ENCODE peak calls at places on chromosomes 13 and 19, in five cellular contexts. H is colonic mucosa, G is OCI-LY7, Z is mucosa of descending colon, J is pancreas. O is an unnamed sample.

GRCh38 chr13:31885994-31886393 is 145.6 kb upstream of the FRY start:
- DNase-seq in H (no peak), Z (no peak), G (no peak), J (no peak), O (no peak)

GRCh38 chr13:105341758-105342157 is 1193.7 kb downstream of the EFNB2 start:
- DNase-seq in J (no peak), G (no peak), Z (no peak), H (no peak), O (no peak)

GRCh38 chr13:32117696-32118095 is 86.1 kb downstream of the FRY start:
- DNase-seq in Z (no peak), H (no peak), G (no peak), J (peak; percentile 80), O (no peak)

GRCh38 chr13:98500963-98501421 is 75.9 kb downstream of the STK24 start:
- DNase-seq in G (no peak), J (no peak), H (no peak), Z (no peak), O (no peak)

GRCh38 chr19:33464733-33465115 is 56.9 kb downstream of the PEPD start:
- DNase-seq in H (no peak), G (no peak), Z (no peak), J (no peak), O (no peak)

GRCh38 chr19:597406-598315 is 8.0 kb downstream of the HCN2 start:
- DNase-seq in Z (no peak), H (no peak), J (no peak), G (no peak), O (peak; percentile 40)

GRCh38 chr13:101493541-101493940 is 41.1 kb downstream of the ITGBL1 start:
- DNase-seq in J (no peak), Z (no peak), G (no peak), H (no peak), O (no peak)

GRCh38 chr13:51814825-51815650 is 11.1 kb upstream of the DHRS12 start:
- DNase-seq in H (peak; percentile 79), Z (peak; percentile 60), J (peak; percentile 60), G (peak; percentile 90), O (peak; percentile 72)

GRCh38 chr13:46531953-46532352 is 21.0 kb upstream of the LRCH1 start:
- DNase-seq in G (no peak), Z (no peak), J (no peak), H (no peak), O (no peak)

GRCh38 chr19:33238750-33239149 is 13.1 kb upstream of the SLC7A10 start:
- DNase-seq in H (no peak), Z (no peak), G (no peak), J (no peak), O (no peak)

GRCh38 chr13:104315606-104316005 is 1249.4 kb upstream of the SLC10A2 start:
- DNase-seq in J (no peak), Z (no peak), G (no peak), H (no peak), O (no peak)

GRCh38 chr19:15437355-15438123 is 12.2 kb downstream of the WIZ start:
- DNase-seq in H (no peak), Z (no peak), G (no peak), J (no peak), O (no peak)
- TF ChIP-seq CTCF in H (no peak), Z (no peak), G (no peak), J (no peak), O (no peak)

DNA sequence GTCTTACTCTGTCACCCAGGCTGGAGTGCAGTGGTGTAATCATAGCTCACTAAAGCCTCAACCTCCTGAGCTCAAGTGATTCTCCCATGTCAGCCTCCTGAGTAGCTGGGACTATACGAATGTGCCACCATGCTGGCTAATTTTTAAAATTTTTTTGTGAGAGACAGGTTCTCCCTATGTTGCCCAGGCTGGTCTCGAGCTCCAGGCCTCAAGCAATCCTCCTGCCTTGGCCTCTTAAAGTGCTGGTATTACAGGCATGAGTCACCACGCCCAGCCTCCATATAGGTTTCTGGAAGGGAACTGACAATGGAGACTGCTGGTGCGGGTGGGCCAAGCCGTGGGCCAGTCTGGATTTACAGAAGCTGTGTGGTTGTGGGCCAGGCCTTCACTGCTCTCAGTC is 189.2 kb downstream of the URI1 start:
- DNase-seq in J (no peak), Z (no peak), G (no peak), H (no peak), O (no peak)
- TF ChIP-seq CTCF in J (no peak), Z (no peak), G (no peak), H (no peak), O (no peak)

DNA sequence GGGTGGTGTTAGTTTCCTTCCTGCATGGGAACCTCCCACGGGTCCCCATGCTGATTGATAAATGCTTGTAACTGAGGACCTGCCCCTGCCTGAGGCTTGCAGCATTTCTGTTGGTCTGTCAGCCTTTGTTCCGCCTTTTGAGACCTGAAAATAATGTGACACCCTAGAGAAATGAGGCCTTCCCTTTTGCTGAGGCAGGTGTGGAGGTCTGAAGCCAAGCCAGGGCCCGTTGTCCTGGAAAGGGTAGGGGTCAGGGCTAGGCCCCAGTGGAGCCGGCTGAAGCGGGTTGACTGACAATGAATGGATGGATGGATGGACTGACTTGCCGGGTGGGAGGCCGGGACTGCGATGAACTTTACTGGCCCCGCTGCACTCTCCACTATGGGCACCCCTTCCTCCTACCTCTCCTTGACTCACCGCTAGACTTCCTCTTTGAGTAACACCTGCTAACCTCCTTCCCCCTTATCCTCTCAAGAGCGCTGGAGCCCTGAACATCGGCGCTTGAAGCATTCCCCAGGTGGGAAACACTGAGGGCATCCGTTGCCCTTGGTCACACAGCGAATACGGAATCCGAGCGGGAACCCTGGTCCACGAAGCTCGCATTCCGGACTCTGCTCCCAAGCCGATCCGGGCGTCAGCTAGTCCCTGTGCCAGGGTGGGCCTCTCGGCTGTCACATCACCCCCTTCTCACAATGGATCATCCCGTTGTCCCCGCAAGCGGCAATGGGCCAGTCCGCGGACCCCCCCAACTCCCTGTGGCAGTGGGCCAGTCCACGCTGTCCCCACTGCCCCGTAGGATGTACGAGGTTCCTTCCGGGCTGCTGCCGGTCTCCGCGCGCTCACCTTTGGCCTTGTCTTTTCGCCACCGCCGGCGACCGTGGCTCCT is 4.4 kb downstream of the LIPE start:
- DNase-seq in G (peak; percentile 88), H (peak; percentile 44), J (no peak), Z (no peak), O (no peak)
- TF ChIP-seq CTCF in G (no peak), H (no peak), J (no peak), Z (no peak), O (no peak)

DNA sequence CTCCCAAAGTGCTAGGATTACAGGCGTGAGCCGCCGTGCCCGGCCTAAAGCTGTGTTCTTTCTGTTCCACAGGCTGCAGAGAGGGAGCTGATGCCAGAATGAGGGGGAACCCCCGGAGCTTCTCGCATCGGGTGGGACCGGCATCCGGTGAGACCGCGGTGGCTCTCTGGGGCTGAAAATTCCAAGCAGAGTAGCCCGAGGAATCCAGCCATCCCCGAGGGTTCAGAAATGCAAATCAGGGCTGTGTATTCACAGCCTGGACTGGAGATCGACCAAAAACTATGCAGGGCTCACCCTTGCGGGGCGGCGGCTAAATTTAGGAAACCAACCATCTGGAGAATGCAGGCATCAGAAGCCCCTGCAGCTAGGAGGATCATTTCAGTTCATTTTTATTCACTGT is 99.2 kb downstream of the GNG7 start:
- DNase-seq in G (no peak), J (no peak), Z (peak; percentile 39), H (no peak), O (no peak)
- TF ChIP-seq CTCF in G (no peak), J (no peak), Z (no peak), H (no peak), O (no peak)

DNA sequence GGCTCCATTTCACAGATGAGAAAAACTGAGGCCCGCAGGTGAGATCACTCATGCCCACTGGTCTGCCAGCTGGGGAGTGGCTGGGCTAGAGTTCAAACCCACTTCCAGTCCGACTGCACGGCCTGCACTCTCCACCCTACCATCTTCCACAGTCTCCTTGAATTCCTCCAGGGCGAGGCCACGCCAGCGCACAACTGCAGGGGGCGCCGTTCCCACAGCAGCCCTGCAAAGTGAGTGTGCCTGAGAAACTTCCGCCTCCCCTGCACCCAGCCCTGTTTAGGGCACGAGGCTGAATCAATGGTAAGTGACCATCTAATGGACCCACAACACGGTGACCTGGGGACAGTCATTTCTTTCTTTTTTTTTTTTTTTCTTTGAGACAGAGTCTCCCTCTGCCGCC is 829 bp upstream of the ATCAY start:
- DNase-seq in G (no peak), J (no peak), Z (no peak), H (no peak), O (no peak)
- TF ChIP-seq CTCF in G (peak; percentile 54), J (no peak), Z (no peak), H (no peak), O (peak; percentile 63)

GRCh38 chr19:41344162-41344561 is 9.6 kb downstream of the TGFB1 start:
- DNase-seq in H (no peak), Z (no peak), J (no peak), G (no peak), O (no peak)

GRCh38 chr19:41339936-41340335 is 13.8 kb downstream of the TGFB1 start:
- DNase-seq in Z (no peak), J (no peak), H (no peak), G (no peak), O (no peak)

DNA sequence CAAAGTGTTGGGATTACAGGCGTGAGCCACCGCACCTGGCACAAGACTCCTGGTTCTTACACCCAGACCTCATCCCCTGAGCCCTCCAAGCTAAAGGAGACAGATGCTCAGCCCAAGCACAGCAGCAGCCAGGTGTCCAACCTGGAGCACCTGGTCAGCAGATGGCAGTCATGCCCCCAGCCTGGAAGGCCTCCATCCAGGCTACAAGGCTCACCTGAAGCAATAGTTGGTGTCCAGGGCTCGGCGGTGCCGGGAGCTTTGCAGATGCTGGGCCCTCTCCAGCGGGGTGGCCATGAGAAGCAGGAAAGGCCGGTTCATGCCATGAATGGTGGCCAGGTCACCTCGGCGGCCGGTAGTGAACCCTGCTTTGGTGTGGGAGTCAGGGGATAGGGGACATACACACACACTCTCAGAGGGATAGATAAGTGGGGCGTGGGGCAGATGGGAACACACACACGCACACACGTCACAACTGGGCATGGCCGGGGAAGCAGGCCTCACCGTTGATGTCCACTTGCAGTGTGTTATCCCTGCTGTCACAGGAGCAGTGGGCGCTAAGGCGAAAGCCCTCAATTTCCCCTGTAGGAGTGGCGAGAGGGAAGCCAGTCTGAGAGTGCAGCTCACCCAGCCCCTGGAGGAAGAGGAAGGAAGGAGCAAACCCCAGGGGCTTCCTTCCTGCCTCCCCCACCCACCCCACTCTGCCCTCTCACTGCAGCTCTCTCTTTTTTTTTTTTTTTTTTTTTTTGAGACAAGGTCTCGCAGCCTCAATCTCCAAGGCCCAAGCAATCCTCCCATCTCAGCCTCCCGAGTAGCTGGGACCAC is 11.8 kb downstream of the TGFB1 start:
- DNase-seq in J (peak; percentile 58), G (no peak), Z (peak; percentile 62), H (peak; percentile 32), O (peak; percentile 25)
- TF ChIP-seq CTCF in J (no peak), G (no peak), Z (no peak), H (peak; percentile 21), O (no peak)

GRCh38 chr19:45919678-45920077 is 5.1 kb upstream of the NANOS2 start:
- DNase-seq in G (no peak), Z (no peak), H (no peak), J (no peak), O (no peak)

GRCh38 chr19:45920458-45920857 is 5.9 kb upstream of the NANOS2 start:
- DNase-seq in G (no peak), J (no peak), H (no peak), Z (no peak), O (no peak)

GRCh38 chr19:45918721-45919120 is 4.1 kb upstream of the NANOS2 start:
- DNase-seq in J (no peak), G (no peak), H (no peak), Z (no peak), O (no peak)

GRCh38 chr19:45924891-45925447 is 10.4 kb upstream of the NANOS2 start:
- DNase-seq in J (no peak), H (no peak), G (no peak), Z (no peak), O (no peak)

GRCh38 chr19:45922281-45922680 is 7.7 kb upstream of the NANOS2 start:
- DNase-seq in H (no peak), J (no peak), Z (no peak), G (peak; percentile 43), O (no peak)
- TF ChIP-seq CTCF in H (no peak), J (no peak), Z (no peak), G (peak; percentile 55), O (peak; percentile 22)

O was measured in DND-41.